ENCODE peak calls at places on chromosomes 11 and 22, in five cellular contexts. X is H54, N is BE2C, M is RCC 7860, I is NCI-H524. K is an unnamed sample.

GRCh38 chr11:29173660-29174062 is 843.2 kb downstream of the KCNA4 start:
- DNase-seq in X (no peak), N (no peak), M (peak), I (no peak), K (no peak)

GRCh38 chr22:17869285-17870096 is 95.2 kb upstream of the BID start:
- DNase-seq in X (no peak), N (no peak), M (no peak), I (no peak), K (no peak)

GRCh38 chr11:104487035-104487775 is 323.3 kb upstream of the PDGFD start:
- DNase-seq in X (no peak), N (peak), M (no peak), I (no peak), K (no peak)

GRCh38 chr11:134196756-134197155 is 27.0 kb downstream of the NCAPD3 start:
- DNase-seq in X (no peak), N (no peak), M (no peak), I (no peak), K (peak)

GRCh38 chr22:49192857-49193250 is 634.8 kb downstream of the BRD1 start:
- DNase-seq in X (no peak), N (no peak), M (no peak), I (no peak), K (no peak)

GRCh38 chr22:17368727-17369552 is at the start of gene CECR2:
- DNase-seq in X (no peak), N (peak), M (no peak), I (peak), K (peak)

GRCh38 chr11:58796333-58797049 is 48.0 kb downstream of the GLYATL2 start:
- DNase-seq in X (no peak), N (no peak), M (no peak), I (no peak), K (peak)

GRCh38 chr11:78040691-78041379 is 17.8 kb upstream of the KCTD14 start:
- DNase-seq in X (peak), N (peak), M (peak), I (no peak), K (peak)

GRCh38 chr11:78145511-78146030 is 6.1 kb upstream of the ALG8 start:
- DNase-seq in X (no peak), N (no peak), M (no peak), I (no peak), K (no peak)

GRCh38 chr11:123377355-123377754 is 52.7 kb upstream of the GRAMD1B start:
- DNase-seq in X (no peak), N (peak), M (no peak), I (no peak), K (peak)

GRCh38 chr11:115761348-115761747 is 257.1 kb upstream of the CADM1 start:
- DNase-seq in X (no peak), N (no peak), M (no peak), I (no peak), K (peak)

GRCh38 chr11:61109671-61110070 is 7.4 kb downstream of the CD5 start:
- DNase-seq in X (no peak), N (no peak), M (no peak), I (no peak), K (no peak)

GRCh38 chr11:73342633-73343032 is 33.6 kb upstream of the RELT start:
- DNase-seq in X (no peak), N (peak), M (no peak), I (peak), K (peak)

GRCh38 chr22:47307326-47307725 is 544.9 kb downstream of the TBC1D22A start:
- DNase-seq in X (no peak), N (no peak), M (peak), I (no peak), K (no peak)

GRCh38 chr22:43600265-43600664 is 188.5 kb downstream of the MPPED1 start:
- DNase-seq in X (no peak), N (no peak), M (no peak), I (no peak), K (peak)